ENCODE peak calls at places on chromosomes 4 and X, in six cellular contexts. A, K, W, D, S and O are unnamed samples.

GRCh38 chrX:24619647-24620046 is 27.5 kb downstream of the PCYT1B start:
- DNase-seq in A (no peak), K (no peak), W (no peak), D (no peak), S (peak; percentile 0), O (no peak)

GRCh38 chrX:66014560-66014959 is 25.3 kb downstream of the VSIG4 start:
- DNase-seq in A (no peak), K (no peak), W (no peak), D (no peak), S (no peak), O (no peak)

GRCh38 chr4:57405359-57405758 is 295.2 kb upstream of the IGFBP7 start:
- DNase-seq in A (no peak), K (no peak), W (no peak), D (no peak), S (no peak), O (no peak)

GRCh38 chrX:101417981-101418841 is 10.2 kb downstream of the HNRNPH2 start:
- DNase-seq in A (peak; percentile 44), K (peak; percentile 7), W (no peak), D (peak; percentile 12), S (no peak), O (no peak)

GRCh38 chrX:136584545-136584944 is 52.5 kb downstream of the VGLL1 start:
- DNase-seq in A (no peak), K (no peak), W (no peak), D (no peak), S (no peak), O (peak; percentile 30)

GRCh38 chrX:107676559-107677378 is 48.5 kb downstream of the PRPS1 start:
- DNase-seq in A (peak; percentile 34), K (peak; percentile 40), W (no peak), D (peak; percentile 35), S (peak; percentile 50), O (peak; percentile 62)

GRCh38 chr4:8260656-8261111 is 8.9 kb upstream of the HTRA3 start:
- DNase-seq in A (peak; percentile 26), K (no peak), W (no peak), D (no peak), S (peak; percentile 83), O (no peak)

GRCh38 chr4:6128221-6128871 is 72.0 kb downstream of the JAKMIP1 start:
- DNase-seq in A (no peak), K (no peak), W (no peak), D (no peak), S (no peak), O (no peak)

GRCh38 chr4:151644625-151645024 is 116.2 kb downstream of the GATB start:
- DNase-seq in A (no peak), K (no peak), W (no peak), D (no peak), S (no peak), O (no peak)

GRCh38 chr4:125719987-125720386 is 405.2 kb downstream of the FAT4 start:
- DNase-seq in A (no peak), K (no peak), W (no peak), D (no peak), S (no peak), O (no peak)